ENCODE peak calls at places on chromosome 9, in four cellular contexts. M is choroid plexus epithelial cell, Y is lower leg skin, L is PC-3. Z is an unnamed sample.

GRCh38 chr9:86279839-86280238 is 2.5 kb downstream of the ISCA1 start:
- DNase-seq in M (peak), Y (no peak), L (no peak), Z (no peak)

GRCh38 chr9:10479172-10479571 is 133.6 kb downstream of the PTPRD start:
- DNase-seq in M (peak), Y (no peak), L (peak), Z (no peak)

GRCh38 chr9:124632077-124632621 is 125.0 kb upstream of the NR5A1 start:
- DNase-seq in M (peak), Y (no peak), L (peak), Z (no peak)

GRCh38 chr9:488448-488847 is 273.8 kb downstream of the DOCK8 start:
- DNase-seq in M (no peak), Y (no peak), L (peak), Z (no peak)

GRCh38 chr9:124040186-124040920 is 28.8 kb downstream of the LHX2 start:
- DNase-seq in M (peak), Y (no peak), L (no peak), Z (no peak)

GRCh38 chr9:81823672-81824554 is 104.3 kb upstream of the SPATA31D4 start:
- DNase-seq in M (no peak), Y (no peak), L (no peak), Z (no peak)

GRCh38 chr9:72203205-72203803 is 54.1 kb downstream of the GDA start:
- DNase-seq in M (peak), Y (no peak), L (peak), Z (peak)

GRCh38 chr9:107836300-107836699 is 346.7 kb upstream of the KLF4 start:
- DNase-seq in M (no peak), Y (no peak), L (no peak), Z (no peak)

GRCh38 chr9:110623462-110624025 is 44.0 kb upstream of the SVEP1 start:
- DNase-seq in M (peak), Y (peak), L (peak), Z (peak)

GRCh38 chr9:6938447-6938846 is 180.7 kb downstream of the KDM4C start:
- DNase-seq in M (peak), Y (no peak), L (peak), Z (no peak)

GRCh38 chr9:75616841-75617566 is 273.5 kb upstream of the PCSK5 start:
- DNase-seq in M (no peak), Y (no peak), L (no peak), Z (no peak)

GRCh38 chr9:76353280-76353679 is 40.9 kb downstream of the RFK start:
- DNase-seq in M (peak), Y (no peak), L (peak), Z (no peak)

GRCh38 chr9:95778957-95779356 is 96.5 kb upstream of the ERCC6L2 start:
- DNase-seq in M (peak), Y (no peak), L (no peak), Z (no peak)

GRCh38 chr9:73577867-73578266 is 426.2 kb downstream of the ANXA1 start:
- DNase-seq in M (peak), Y (no peak), L (peak), Z (no peak)

GRCh38 chr9:86407022-86407421 is 52.8 kb upstream of the TUT7 start:
- DNase-seq in M (peak), Y (peak), L (peak), Z (no peak)

GRCh38 chr9:73116030-73116429 is 35.6 kb upstream of the ANXA1 start:
- DNase-seq in M (peak), Y (no peak), L (peak), Z (no peak)

GRCh38 chr9:90999425-91000397 is 198.1 kb downstream of the SYK start:
- DNase-seq in M (no peak), Y (no peak), L (peak), Z (peak)

GRCh38 chr9:89604463-89605180 is at the start of gene GADD45G:
- DNase-seq in M (peak), Y (peak), L (peak), Z (peak)

GRCh38 chr9:4530375-4530774 is 40.1 kb downstream of the SLC1A1 start:
- DNase-seq in M (no peak), Y (no peak), L (peak), Z (no peak)

GRCh38 chr9:128168731-128169308 is 8.8 kb downstream of the BBLN start:
- DNase-seq in M (no peak), Y (no peak), L (no peak), Z (no peak)

GRCh38 chr9:77016111-77016525 is 3.3 kb upstream of the FOXB2 start:
- DNase-seq in M (no peak), Y (no peak), L (no peak), Z (no peak)

GRCh38 chr9:3502560-3503398 is 23.0 kb downstream of the RFX3 start:
- DNase-seq in M (peak), Y (no peak), L (peak), Z (no peak)

GRCh38 chr9:37251452-37251851 is 131.1 kb downstream of the ZCCHC7 start:
- DNase-seq in M (no peak), Y (no peak), L (no peak), Z (no peak)

GRCh38 chr9:125172351-125172750 is 17.3 kb downstream of the PPP6C start:
- DNase-seq in M (peak), Y (no peak), L (no peak), Z (no peak)

GRCh38 chr9:26746357-26747072 is 146.1 kb downstream of the CAAP1 start:
- DNase-seq in M (peak), Y (no peak), L (peak), Z (no peak)

Z was measured in NCI-H1694.